ENCODE peak calls at places on chromosome 16, in seven cellular contexts. One of them, this sample, is unnamed.
A peak's percentile ranks its signal among the peaks of the same experiment; 100 is the strongest.

GRCh38 chr16:67177743-67178699 is 5.7 kb downstream of the MATCAP1 start:
- DNase-seq in KBM-7: no peak
- DNase-seq in skeletal muscle cell: no peak
- DNase-seq in NCI-H1092 treated with DMSO at 0.1 percent for 48 hours: peak; percentile 47
- DNase-seq in H7: peak; percentile 100
- DNase-seq in mesendoderm: peak; percentile 92
- DNase-seq in effector memory CD8-positive, alpha-beta T cell: peak; percentile 44
- DNase-seq in this sample: peak; percentile 49

GRCh38 chr16:17024514-17024913 is 446.2 kb downstream of the XYLT1 start:
- DNase-seq in mesendoderm: no peak
- DNase-seq in H7: no peak
- DNase-seq in NCI-H1092 treated with DMSO at 0.1 percent for 48 hours: no peak
- DNase-seq in KBM-7: no peak
- DNase-seq in skeletal muscle cell: no peak
- DNase-seq in effector memory CD8-positive, alpha-beta T cell: no peak
- DNase-seq in this sample: no peak

GRCh38 chr16:89442990-89443726 is 47.2 kb downstream of the ANKRD11 start:
- DNase-seq in KBM-7: no peak
- DNase-seq in skeletal muscle cell: peak; percentile 39
- DNase-seq in effector memory CD8-positive, alpha-beta T cell: no peak
- DNase-seq in mesendoderm: peak; percentile 58
- DNase-seq in H7: peak; percentile 46
- DNase-seq in NCI-H1092 treated with DMSO at 0.1 percent for 48 hours: no peak
- DNase-seq in this sample: no peak

GRCh38 chr16:74944466-74944865 is 40.5 kb downstream of the WDR59 start:
- DNase-seq in effector memory CD8-positive, alpha-beta T cell: no peak
- DNase-seq in H7: no peak
- DNase-seq in skeletal muscle cell: no peak
- DNase-seq in NCI-H1092 treated with DMSO at 0.1 percent for 48 hours: no peak
- DNase-seq in KBM-7: no peak
- DNase-seq in mesendoderm: no peak
- DNase-seq in this sample: no peak

GRCh38 chr16:26959416-26960009 is 107.2 kb upstream of the C16orf82 start:
- DNase-seq in effector memory CD8-positive, alpha-beta T cell: no peak
- DNase-seq in H7: no peak
- DNase-seq in mesendoderm: no peak
- DNase-seq in KBM-7: no peak
- DNase-seq in NCI-H1092 treated with DMSO at 0.1 percent for 48 hours: no peak
- DNase-seq in skeletal muscle cell: no peak
- DNase-seq in this sample: no peak

GRCh38 chr16:66842765-66843164 is 1.4 kb upstream of the CA7 start:
- DNase-seq in NCI-H1092 treated with DMSO at 0.1 percent for 48 hours: peak; percentile 28
- DNase-seq in effector memory CD8-positive, alpha-beta T cell: no peak
- DNase-seq in skeletal muscle cell: no peak
- DNase-seq in mesendoderm: no peak
- DNase-seq in H7: no peak
- DNase-seq in KBM-7: no peak
- DNase-seq in this sample: no peak

GRCh38 chr16:1496464-1496863 is 3.3 kb downstream of the TELO2 start:
- DNase-seq in effector memory CD8-positive, alpha-beta T cell: no peak
- DNase-seq in mesendoderm: no peak
- DNase-seq in skeletal muscle cell: no peak
- DNase-seq in H7: no peak
- DNase-seq in NCI-H1092 treated with DMSO at 0.1 percent for 48 hours: no peak
- DNase-seq in KBM-7: no peak
- DNase-seq in this sample: no peak

GRCh38 chr16:51549836-51550235 is 398.8 kb upstream of the SALL1 start:
- DNase-seq in effector memory CD8-positive, alpha-beta T cell: no peak
- DNase-seq in skeletal muscle cell: no peak
- DNase-seq in NCI-H1092 treated with DMSO at 0.1 percent for 48 hours: no peak
- DNase-seq in mesendoderm: no peak
- DNase-seq in KBM-7: no peak
- DNase-seq in H7: no peak
- DNase-seq in this sample: no peak

GRCh38 chr16:81349608-81350305 is 35.0 kb downstream of the GAN start:
- DNase-seq in KBM-7: no peak
- DNase-seq in effector memory CD8-positive, alpha-beta T cell: no peak
- DNase-seq in NCI-H1092 treated with DMSO at 0.1 percent for 48 hours: no peak
- DNase-seq in H7: no peak
- DNase-seq in mesendoderm: no peak
- DNase-seq in skeletal muscle cell: no peak
- DNase-seq in this sample: no peak

GRCh38 chr16:15435216-15435864 is 952 bp downstream of the BMERB1 start:
- DNase-seq in effector memory CD8-positive, alpha-beta T cell: no peak
- DNase-seq in H7: peak; percentile 57
- DNase-seq in KBM-7: no peak
- DNase-seq in skeletal muscle cell: no peak
- DNase-seq in NCI-H1092 treated with DMSO at 0.1 percent for 48 hours: no peak
- DNase-seq in mesendoderm: peak; percentile 8
- DNase-seq in this sample: no peak

GRCh38 chr16:59463776-59464175 is 729.7 kb upstream of the GOT2 start:
- DNase-seq in mesendoderm: no peak
- DNase-seq in KBM-7: no peak
- DNase-seq in NCI-H1092 treated with DMSO at 0.1 percent for 48 hours: no peak
- DNase-seq in skeletal muscle cell: no peak
- DNase-seq in H7: no peak
- DNase-seq in effector memory CD8-positive, alpha-beta T cell: no peak
- DNase-seq in this sample: no peak

GRCh38 chr16:66754211-66754610 is 2.8 kb upstream of the DYNC1LI2 start:
- DNase-seq in KBM-7: no peak
- DNase-seq in mesendoderm: no peak
- DNase-seq in effector memory CD8-positive, alpha-beta T cell: no peak
- DNase-seq in NCI-H1092 treated with DMSO at 0.1 percent for 48 hours: no peak
- DNase-seq in H7: no peak
- DNase-seq in skeletal muscle cell: no peak
- DNase-seq in this sample: no peak

GRCh38 chr16:58615280-58615679 is 14.3 kb downstream of the CNOT1 start:
- DNase-seq in NCI-H1092 treated with DMSO at 0.1 percent for 48 hours: no peak
- DNase-seq in mesendoderm: no peak
- DNase-seq in KBM-7: no peak
- DNase-seq in skeletal muscle cell: no peak
- DNase-seq in effector memory CD8-positive, alpha-beta T cell: no peak
- DNase-seq in H7: no peak
- DNase-seq in this sample: no peak

GRCh38 chr16:79977974-79978836 is 377.7 kb upstream of the MAF start:
- DNase-seq in mesendoderm: no peak
- DNase-seq in effector memory CD8-positive, alpha-beta T cell: no peak
- DNase-seq in NCI-H1092 treated with DMSO at 0.1 percent for 48 hours: no peak
- DNase-seq in skeletal muscle cell: no peak
- DNase-seq in H7: no peak
- DNase-seq in KBM-7: no peak
- DNase-seq in this sample: no peak

GRCh38 chr16:75485230-75486013 is 9.8 kb downstream of the CHST6 start:
- DNase-seq in skeletal muscle cell: no peak
- DNase-seq in NCI-H1092 treated with DMSO at 0.1 percent for 48 hours: no peak
- DNase-seq in KBM-7: no peak
- DNase-seq in effector memory CD8-positive, alpha-beta T cell: no peak
- DNase-seq in mesendoderm: no peak
- DNase-seq in H7: no peak
- DNase-seq in this sample: no peak

GRCh38 chr16:53817117-53817516 is 113.2 kb downstream of the FTO start:
- DNase-seq in effector memory CD8-positive, alpha-beta T cell: no peak
- DNase-seq in NCI-H1092 treated with DMSO at 0.1 percent for 48 hours: no peak
- DNase-seq in KBM-7: no peak
- DNase-seq in skeletal muscle cell: peak; percentile 91
- DNase-seq in mesendoderm: peak; percentile 51
- DNase-seq in H7: no peak
- DNase-seq in this sample: no peak

GRCh38 chr16:75559564-75560372 is 3.7 kb upstream of the TMEM231 start:
- DNase-seq in KBM-7: peak; percentile 19
- DNase-seq in skeletal muscle cell: peak; percentile 66
- DNase-seq in NCI-H1092 treated with DMSO at 0.1 percent for 48 hours: no peak
- DNase-seq in effector memory CD8-positive, alpha-beta T cell: no peak
- DNase-seq in mesendoderm: peak; percentile 41
- DNase-seq in H7: no peak
- DNase-seq in this sample: no peak

GRCh38 chr16:6249863-6250262 is 1082.8 kb upstream of the RBFOX1 start:
- DNase-seq in NCI-H1092 treated with DMSO at 0.1 percent for 48 hours: no peak
- DNase-seq in H7: no peak
- DNase-seq in skeletal muscle cell: no peak
- DNase-seq in mesendoderm: peak; percentile 82
- DNase-seq in effector memory CD8-positive, alpha-beta T cell: no peak
- DNase-seq in KBM-7: no peak
- DNase-seq in this sample: no peak

GRCh38 chr16:49856741-49857330 is 924 bp upstream of the ZNF423 start:
- DNase-seq in effector memory CD8-positive, alpha-beta T cell: no peak
- DNase-seq in H7: peak; percentile 95
- DNase-seq in NCI-H1092 treated with DMSO at 0.1 percent for 48 hours: peak; percentile 74
- DNase-seq in skeletal muscle cell: peak; percentile 32
- DNase-seq in KBM-7: peak; percentile 63
- DNase-seq in mesendoderm: peak; percentile 91
- DNase-seq in this sample: no peak

GRCh38 chr16:72493681-72494415 is 321.9 kb upstream of the PMFBP1 start:
- DNase-seq in effector memory CD8-positive, alpha-beta T cell: no peak
- DNase-seq in NCI-H1092 treated with DMSO at 0.1 percent for 48 hours: no peak
- DNase-seq in skeletal muscle cell: no peak
- DNase-seq in KBM-7: no peak
- DNase-seq in H7: no peak
- DNase-seq in mesendoderm: no peak
- DNase-seq in this sample: no peak

GRCh38 chr16:56732832-56733231 is 2.9 kb downstream of the NUP93 start:
- DNase-seq in effector memory CD8-positive, alpha-beta T cell: no peak
- DNase-seq in skeletal muscle cell: no peak
- DNase-seq in KBM-7: no peak
- DNase-seq in NCI-H1092 treated with DMSO at 0.1 percent for 48 hours: no peak
- DNase-seq in H7: no peak
- DNase-seq in mesendoderm: no peak
- DNase-seq in this sample: no peak

GRCh38 chr16:85151603-85152413 is 39.5 kb upstream of the CIBAR2 start:
- DNase-seq in KBM-7: no peak
- DNase-seq in mesendoderm: peak; percentile 39
- DNase-seq in NCI-H1092 treated with DMSO at 0.1 percent for 48 hours: no peak
- DNase-seq in H7: peak; percentile 84
- DNase-seq in effector memory CD8-positive, alpha-beta T cell: no peak
- DNase-seq in skeletal muscle cell: no peak
- DNase-seq in this sample: no peak

GRCh38 chr16:50558913-50559312 is 10.7 kb downstream of the NKD1 start:
- DNase-seq in H7: no peak
- DNase-seq in effector memory CD8-positive, alpha-beta T cell: no peak
- DNase-seq in KBM-7: no peak
- DNase-seq in mesendoderm: no peak
- DNase-seq in skeletal muscle cell: no peak
- DNase-seq in NCI-H1092 treated with DMSO at 0.1 percent for 48 hours: no peak
- DNase-seq in this sample: no peak

GRCh38 chr16:85403693-85404092 is 209.4 kb upstream of the GSE1 start:
- DNase-seq in NCI-H1092 treated with DMSO at 0.1 percent for 48 hours: no peak
- DNase-seq in H7: no peak
- DNase-seq in effector memory CD8-positive, alpha-beta T cell: no peak
- DNase-seq in mesendoderm: no peak
- DNase-seq in skeletal muscle cell: no peak
- DNase-seq in KBM-7: no peak
- DNase-seq in this sample: no peak

GRCh38 chr16:78099372-78100161 is at the start of gene WWOX:
- DNase-seq in H7: peak; percentile 96
- DNase-seq in mesendoderm: peak; percentile 99
- DNase-seq in skeletal muscle cell: peak; percentile 94
- DNase-seq in NCI-H1092 treated with DMSO at 0.1 percent for 48 hours: peak; percentile 97
- DNase-seq in KBM-7: peak; percentile 99
- DNase-seq in effector memory CD8-positive, alpha-beta T cell: peak; percentile 94
- DNase-seq in this sample: peak; percentile 96

This sample was measured in CD8-positive, alpha-beta memory T cell.